ENCODE peak calls at places on chromosomes 6 and 20, in four cellular contexts. B is retina, D is hepatocyte, C is amniotic stem cell. O is an unnamed sample.

GRCh38 chr6:147615659-147616456 is 107.4 kb downstream of the SAMD5 start:
- DNase-seq in B (no peak), D (no peak), C (no peak), O (no peak)

GRCh38 chr6:127969701-127970100 is 68.8 kb upstream of the THEMIS start:
- DNase-seq in B (no peak), D (no peak), C (no peak), O (no peak)

GRCh38 chr20:32789896-32790750 is 27.9 kb downstream of the DNMT3B start:
- DNase-seq in B (peak), D (peak), C (peak), O (no peak)

GRCh38 chr6:1767481-1768246 is 157.9 kb downstream of the FOXC1 start:
- DNase-seq in B (no peak), D (peak), C (peak), O (no peak)

GRCh38 chr20:33685328-33686007 is 717 bp downstream of the E2F1 start:
- DNase-seq in B (no peak), D (peak), C (no peak), O (no peak)

GRCh38 chr6:484086-484728 is 92.7 kb downstream of the IRF4 start:
- DNase-seq in B (no peak), D (no peak), C (peak), O (no peak)

GRCh38 chr20:11850901-11851300 is 66.8 kb upstream of the BTBD3 start:
- DNase-seq in B (no peak), D (no peak), C (no peak), O (no peak)

GRCh38 chr6:26017567-26017966 is 55.0 kb downstream of the TRIM38 start:
- DNase-seq in B (peak), D (no peak), C (peak), O (no peak)

GRCh38 chr6:45630801-45631200 is 253.1 kb upstream of the SUPT3H start:
- DNase-seq in B (no peak), D (no peak), C (no peak), O (no peak)

GRCh38 chr20:50915424-50915823 is 15.8 kb downstream of the ADNP start:
- DNase-seq in B (no peak), D (no peak), C (peak), O (no peak)

GRCh38 chr20:63701329-63702035 is 5.0 kb downstream of the TNFRSF6B start:
- DNase-seq in B (no peak), D (no peak), C (no peak), O (no peak)

GRCh38 chr6:163457637-163458561 is 43.4 kb downstream of the QKI start:
- DNase-seq in B (no peak), D (peak), C (peak), O (no peak)

GRCh38 chr6:39791850-39792500 is at the start of gene DAAM2:
- DNase-seq in B (peak), D (peak), C (no peak), O (no peak)

GRCh38 chr20:22522701-22523100 is 61.7 kb downstream of the FOXA2 start:
- DNase-seq in B (no peak), D (no peak), C (no peak), O (no peak)

GRCh38 chr6:30615219-30615957 is 1.7 kb downstream of the PPP1R10 start:
- DNase-seq in B (no peak), D (peak), C (peak), O (no peak)

GRCh38 chr6:25456249-25456648 is 177.1 kb downstream of the CARMIL1 start:
- DNase-seq in B (no peak), D (no peak), C (no peak), O (no peak)

GRCh38 chr6:15303162-15303919 is 57.5 kb downstream of the JARID2 start:
- DNase-seq in B (no peak), D (no peak), C (no peak), O (no peak)

GRCh38 chr6:105733556-105734162 is 330.8 kb upstream of the PREP start:
- DNase-seq in B (no peak), D (peak), C (no peak), O (no peak)

GRCh38 chr6:169962604-169963469 is 211.4 kb downstream of the ERMARD start:
- DNase-seq in B (no peak), D (no peak), C (no peak), O (no peak)

GRCh38 chr6:26233608-26234420 is 131.2 kb upstream of the BTN3A2 start:
- DNase-seq in B (peak), D (no peak), C (no peak), O (no peak)

GRCh38 chr6:113315879-113316278 is 541.3 kb upstream of the MARCKS start:
- DNase-seq in B (no peak), D (no peak), C (no peak), O (no peak)

GRCh38 chr6:34986845-34987246 is 97.8 kb downstream of the ANKS1A start:
- DNase-seq in B (peak), D (peak), C (peak), O (no peak)

GRCh38 chr20:48706116-48706656 is 121.6 kb downstream of the PREX1 start:
- DNase-seq in B (no peak), D (no peak), C (no peak), O (no peak)

GRCh38 chr20:32356935-32357868 is 929 bp upstream of the ASXL1 start:
- DNase-seq in B (no peak), D (peak), C (no peak), O (peak)

GRCh38 chr6:27141472-27142015 is 106.0 kb upstream of the PRSS16 start:
- DNase-seq in B (no peak), D (no peak), C (no peak), O (no peak)

GRCh38 chr6:73579851-73580246 is 59.0 kb upstream of the EEF1A1 start:
- DNase-seq in B (no peak), D (peak), C (peak), O (no peak)

GRCh38 chr20:8568068-8568467 is 436.0 kb downstream of the PLCB1 start:
- DNase-seq in B (no peak), D (no peak), C (no peak), O (no peak)

GRCh38 chr6:72826033-72826432 is 204.2 kb downstream of the KCNQ5 start:
- DNase-seq in B (no peak), D (no peak), C (no peak), O (no peak)